ENCODE peak calls at places on chromosome 11, in four cellular contexts. N is PC-9, H is tibial nerve, T is RWPE2. O is an unnamed sample.

GRCh38 chr11:47991266-47991830 is 11.0 kb downstream of the PTPRJ start:
- DNase-seq in N (peak; percentile 73), H (no peak), T (no peak), O (peak; percentile 87)

GRCh38 chr11:58000699-58001098 is 23.0 kb upstream of the OR9Q1 start:
- DNase-seq in N (no peak), H (no peak), T (no peak), O (no peak)

GRCh38 chr11:75245356-75246005 is 4.9 kb downstream of the TPBGL start:
- DNase-seq in N (no peak), H (no peak), T (no peak), O (no peak)

GRCh38 chr11:94342250-94342649 is 37.9 kb downstream of the IZUMO1R start:
- DNase-seq in N (no peak), H (no peak), T (no peak), O (no peak)

GRCh38 chr11:16280256-16280682 is 76.1 kb downstream of the SOX6 start:
- DNase-seq in N (no peak), H (peak; percentile 17), T (peak; percentile 71), O (peak; percentile 30)

GRCh38 chr11:93529707-93530467 is 13.3 kb downstream of the SMCO4 start:
- DNase-seq in N (no peak), H (no peak), T (no peak), O (no peak)

GRCh38 chr11:97738751-97739150 is 1282.0 kb upstream of the CNTN5 start:
- DNase-seq in N (no peak), H (no peak), T (no peak), O (no peak)

GRCh38 chr11:1302461-1303073 is 6.9 kb downstream of the TOLLIP start:
- DNase-seq in N (no peak), H (no peak), T (no peak), O (no peak)

GRCh38 chr11:109697140-109697843 is 275.3 kb downstream of the C11orf87 start:
- DNase-seq in N (no peak), H (no peak), T (no peak), O (no peak)

GRCh38 chr11:83681045-83681781 is 395.0 kb upstream of the CCDC90B start:
- DNase-seq in N (no peak), H (no peak), T (no peak), O (no peak)

GRCh38 chr11:19345848-19346681 is 105.3 kb upstream of the E2F8 start:
- DNase-seq in N (no peak), H (no peak), T (no peak), O (no peak)

GRCh38 chr11:19498986-19499669 is 213.5 kb upstream of the NAV2 start:
- DNase-seq in N (peak; percentile 67), H (no peak), T (no peak), O (no peak)

GRCh38 chr11:112166561-112166960 is 611 bp upstream of the TEX12 start:
- DNase-seq in N (peak; percentile 99), H (no peak), T (no peak), O (no peak)

GRCh38 chr11:76592025-76592914 is 78.3 kb downstream of the LRRC32 start:
- DNase-seq in N (no peak), H (no peak), T (no peak), O (no peak)

GRCh38 chr11:73034777-73035176 is 107.3 kb downstream of the FCHSD2 start:
- DNase-seq in N (no peak), H (no peak), T (no peak), O (no peak)
- H3K4me3 ChIP-seq in N (no peak overlapping the region), H (no peak overlapping the region), T (no peak overlapping the region), O (no peak overlapping the region)

DNA sequence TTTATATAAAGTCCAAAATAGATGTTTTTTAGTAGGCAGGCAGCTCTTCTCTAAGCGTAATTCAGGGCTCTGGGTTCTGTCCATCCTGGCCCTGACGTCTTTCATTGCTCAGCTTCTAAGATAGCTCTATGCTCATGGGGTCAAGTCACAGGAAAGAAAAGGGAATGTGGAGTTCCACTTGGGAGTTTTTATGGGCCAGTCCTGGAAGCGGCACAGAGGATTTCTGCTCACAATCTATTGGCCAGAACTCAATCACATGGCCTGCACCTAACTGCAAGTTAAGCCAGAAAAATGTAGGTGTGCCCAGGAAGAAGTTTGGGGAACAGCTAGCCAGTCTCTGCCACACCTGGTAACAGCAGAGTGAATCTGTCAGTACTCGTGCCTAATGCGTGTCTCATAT is 7.4 kb upstream of the ZBTB16 start:
- DNase-seq in N (no peak), H (no peak), T (no peak), O (no peak)
- H3K27ac ChIP-seq in N (no peak overlapping the region), H (no peak overlapping the region), T (no peak overlapping the region), O (no peak overlapping the region)

GRCh38 chr11:114166897-114167323 is 107.4 kb downstream of the ZBTB16 start:
- DNase-seq in N (peak; percentile 70), H (peak; percentile 14), T (no peak), O (peak; percentile 49)
- H3K4me3 ChIP-seq in N (no peak overlapping the region), H (no peak overlapping the region), T (no peak overlapping the region), O (peak overlapping the region; percentile 7)

GRCh38 chr11:33773399-33774355 is 643 bp downstream of the FBXO3 start:
- DNase-seq in N (no peak), H (no peak), T (no peak), O (no peak)
- H3K27ac ChIP-seq in N (peak overlapping the region; percentile 38), H (peak overlapping the region; percentile 79), T (peak overlapping the region; percentile 40), O (peak overlapping the region; percentile 93)

GRCh38 chr11:118200497-118200896 is 24.1 kb upstream of the SCN2B start:
- DNase-seq in N (no peak), H (no peak), T (no peak), O (no peak)

GRCh38 chr11:118200901-118201680 is 23.7 kb downstream of the JAML start:
- DNase-seq in N (no peak), H (no peak), T (no peak), O (no peak)

GRCh38 chr11:118205979-118206611 is 18.7 kb downstream of the JAML start:
- DNase-seq in N (no peak), H (no peak), T (no peak), O (no peak)

GRCh38 chr11:118201966-118202365 is 22.8 kb downstream of the JAML start:
- DNase-seq in N (no peak), H (no peak), T (no peak), O (no peak)

GRCh38 chr11:118202599-118203422 is 22.0 kb downstream of the JAML start:
- DNase-seq in N (no peak), H (no peak), T (no peak), O (no peak)
- H3K4me3 ChIP-seq in N (no peak overlapping the region), H (no peak overlapping the region), T (no peak overlapping the region), O (no peak overlapping the region)

DNA sequence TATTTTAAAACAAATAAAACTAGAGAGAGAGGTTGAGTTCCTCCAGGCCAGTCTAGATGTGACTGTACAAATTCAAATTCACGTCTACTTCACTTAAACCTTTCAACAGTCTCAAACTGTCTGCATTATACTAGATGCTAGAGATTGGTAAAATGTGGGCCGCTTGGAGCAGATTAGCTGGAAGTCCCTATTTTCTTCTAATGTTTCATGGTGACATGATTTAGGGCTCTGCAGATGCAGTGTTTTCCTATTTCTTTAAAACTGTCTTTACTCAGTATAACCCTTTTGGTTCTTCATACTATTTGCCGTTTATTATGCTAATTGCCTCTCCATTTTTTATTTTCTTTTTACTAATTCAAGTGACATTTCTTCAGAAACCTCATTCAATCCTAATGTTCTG is 20.4 kb downstream of the OR51E1 start:
- DNase-seq in N (no peak), H (no peak), T (no peak), O (no peak)
- H3K27ac ChIP-seq in N (no peak overlapping the region), H (no peak overlapping the region), T (no peak overlapping the region), O (no peak overlapping the region)

DNA sequence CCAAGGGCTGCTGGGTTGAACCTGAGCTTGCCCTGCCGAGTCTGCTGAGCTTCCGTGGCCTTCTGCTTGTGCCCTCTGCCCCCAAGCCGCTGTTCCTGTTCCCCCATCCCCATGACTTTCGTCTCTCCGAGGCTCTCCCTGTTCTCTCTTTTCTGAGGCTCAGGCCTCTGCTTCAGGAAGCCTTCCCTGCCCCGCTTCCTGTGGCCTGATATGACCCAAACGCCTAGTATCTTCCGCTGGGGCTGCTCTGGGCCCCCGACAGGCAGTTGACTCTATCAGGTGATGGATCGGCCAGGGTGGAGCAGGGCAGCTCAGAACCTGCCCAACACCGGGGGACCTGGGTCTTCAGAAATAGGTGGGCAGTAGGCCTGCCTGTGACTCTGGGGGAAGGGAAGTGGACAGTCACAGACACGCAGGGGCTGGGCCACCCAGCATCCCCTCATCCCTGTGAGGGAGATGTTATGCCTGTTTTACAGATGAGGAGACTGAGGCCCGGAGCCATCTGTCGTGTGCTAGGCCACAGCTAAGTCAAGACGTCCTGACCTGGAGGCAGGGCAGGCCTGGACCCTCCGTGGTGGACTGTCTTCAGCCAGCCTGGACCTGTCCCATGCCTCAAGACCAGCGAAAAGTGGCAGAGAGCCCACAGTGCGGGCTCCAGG is 16.3 kb downstream of the BAD start:
- DNase-seq in N (no peak), H (no peak), T (no peak), O (no peak)
- H3K4me3 ChIP-seq in N (peak overlapping the region; percentile 63), H (peak overlapping the region; percentile 96), T (no peak overlapping the region), O (peak overlapping the region; percentile 82)

GRCh38 chr11:44468338-44468988 is 97.0 kb upstream of the CD82 start:
- DNase-seq in N (no peak), H (no peak), T (no peak), O (no peak)
- H3K27ac ChIP-seq in N (no peak overlapping the region), H (no peak overlapping the region), T (no peak overlapping the region), O (no peak overlapping the region)

GRCh38 chr11:36453678-36454077 is 56.4 kb downstream of the TRAF6 start:
- DNase-seq in N (peak; percentile 36), H (no peak), T (no peak), O (no peak)

GRCh38 chr11:36454551-36454950 is 55.5 kb downstream of the TRAF6 start:
- DNase-seq in N (no peak), H (no peak), T (no peak), O (no peak)

GRCh38 chr11:36454991-36455611 is 55.0 kb downstream of the TRAF6 start:
- DNase-seq in N (peak; percentile 28), H (no peak), T (no peak), O (no peak)

GRCh38 chr11:36456136-36456535 is 53.9 kb downstream of the TRAF6 start:
- DNase-seq in N (no peak), H (no peak), T (no peak), O (no peak)

GRCh38 chr11:36455658-36456111 is 54.4 kb downstream of the TRAF6 start:
- DNase-seq in N (peak; percentile 93), H (peak; percentile 45), T (no peak), O (peak; percentile 73)
- H3K4me3 ChIP-seq in N (no peak overlapping the region), H (no peak overlapping the region), T (no peak overlapping the region), O (no peak overlapping the region)